ENCODE peak calls at places on chromosome 9, in six cellular contexts. K is right lobe of liver, N is A549, P is fibroblast of lung, M is BJ, G is psoas muscle. F is an unnamed sample.

GRCh38 chr9:1474259-1474658 is 424.1 kb downstream of the DMRT2 start:
- DNase-seq in K (no peak), N (no peak), P (no peak), M (no peak), G (no peak), F (no peak)

GRCh38 chr9:18857769-18858168 is 175.2 kb downstream of the SAXO1 start:
- DNase-seq in K (no peak), N (no peak), P (peak), M (no peak), G (no peak), F (no peak)

GRCh38 chr9:131650254-131650653 is 89.6 kb downstream of the RAPGEF1 start:
- DNase-seq in K (no peak), N (peak), P (peak), M (peak), G (peak), F (no peak)

GRCh38 chr9:21443849-21444625 is 3.8 kb downstream of the IFNA1 start:
- DNase-seq in K (no peak), N (no peak), P (no peak), M (no peak), G (no peak), F (no peak)

GRCh38 chr9:89661956-89662717 is 57.3 kb downstream of the GADD45G start:
- DNase-seq in K (peak), N (peak), P (peak), M (peak), G (peak), F (peak)

GRCh38 chr9:128153947-128154695 is 4.9 kb downstream of the LCN2 start:
- DNase-seq in K (no peak), N (no peak), P (no peak), M (no peak), G (no peak), F (no peak)

GRCh38 chr9:135221576-135221950 is 134.1 kb downstream of the OLFM1 start:
- DNase-seq in K (peak), N (no peak), P (no peak), M (no peak), G (no peak), F (no peak)

GRCh38 chr9:1869843-1870242 is 145.3 kb upstream of the SMARCA2 start:
- DNase-seq in K (no peak), N (peak), P (no peak), M (no peak), G (no peak), F (no peak)

GRCh38 chr9:89387970-89388867 is 69.9 kb downstream of the SECISBP2 start:
- DNase-seq in K (peak), N (peak), P (peak), M (peak), G (peak), F (peak)

GRCh38 chr9:124799274-124800006 is 22.5 kb downstream of the OLFML2A start:
- DNase-seq in K (no peak), N (no peak), P (no peak), M (no peak), G (no peak), F (no peak)
- TF ChIP-seq CTCF in K (no peak), N (no peak), P (no peak), M (no peak), G (no peak), F (no peak)

GRCh38 chr9:94042516-94042915 is 41.7 kb upstream of the PTPDC1 start:
- DNase-seq in K (no peak), N (no peak), P (no peak), M (no peak), G (no peak), F (no peak)
- TF ChIP-seq CTCF in K (no peak), N (no peak), P (no peak), M (no peak), G (no peak), F (no peak)

GRCh38 chr9:14910178-14910805 is at the start of gene FREM1:
- DNase-seq in K (peak), N (no peak), P (peak), M (no peak), G (peak), F (no peak)
- TF ChIP-seq CTCF in K (no peak), N (no peak), P (no peak), M (no peak), G (no peak), F (no peak)

GRCh38 chr9:125261501-125262216 is at the start of gene GAPVD1:
- DNase-seq in K (peak), N (peak), P (peak), M (peak), G (peak), F (peak)
- TF ChIP-seq CTCF in K (peak), N (peak), P (peak), M (peak), G (peak), F (no peak)

GRCh38 chr9:71830131-71830530 is 61.8 kb upstream of the CEMIP2 start:
- DNase-seq in K (no peak), N (no peak), P (no peak), M (no peak), G (no peak), F (no peak)

GRCh38 chr9:71830929-71831328 is 62.6 kb upstream of the CEMIP2 start:
- DNase-seq in K (no peak), N (no peak), P (no peak), M (peak), G (no peak), F (no peak)

GRCh38 chr9:71839665-71840064 is 71.3 kb downstream of the ABHD17B start:
- DNase-seq in K (no peak), N (no peak), P (no peak), M (no peak), G (no peak), F (no peak)

GRCh38 chr9:71835596-71835995 is 67.3 kb upstream of the CEMIP2 start:
- DNase-seq in K (no peak), N (no peak), P (no peak), M (no peak), G (no peak), F (no peak)
- TF ChIP-seq CTCF in K (no peak), N (no peak), P (no peak), M (no peak), G (no peak), F (no peak)

DNA sequence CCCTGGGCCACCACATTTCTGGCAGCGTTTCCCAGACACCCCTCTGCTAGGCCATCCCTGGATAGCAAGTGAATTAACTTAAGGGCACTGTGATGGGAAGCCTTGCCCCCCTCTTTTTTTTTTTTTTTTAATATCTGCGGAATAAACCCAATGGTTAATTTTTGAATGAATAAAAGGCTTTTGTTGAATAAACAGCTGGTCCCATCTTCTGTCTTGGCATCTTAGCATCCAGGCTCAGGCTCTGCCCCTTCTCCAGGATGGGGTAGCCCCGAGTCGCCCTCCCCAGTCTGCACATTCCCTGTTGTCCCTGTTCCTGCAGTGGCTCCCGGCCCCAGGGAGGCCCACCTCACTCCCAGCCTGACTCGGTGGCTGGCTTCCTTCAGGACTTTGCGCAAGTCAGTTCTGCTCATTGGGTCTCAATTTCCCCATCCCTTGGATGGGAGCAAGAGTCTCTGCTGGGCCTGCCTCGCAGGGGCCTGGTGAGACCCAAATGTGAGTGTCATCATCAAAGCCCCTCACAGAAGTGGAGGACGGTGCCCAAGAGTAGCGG is 29.0 kb upstream of the HMCN2 start:
- DNase-seq in K (no peak), N (no peak), P (no peak), M (no peak), G (no peak), F (no peak)
- TF ChIP-seq CTCF in K (no peak), N (peak), P (no peak), M (no peak), G (no peak), F (no peak)

GRCh38 chr9:14433841-14434511 is 120.0 kb upstream of the NFIB start:
- DNase-seq in K (no peak), N (peak), P (peak), M (no peak), G (no peak), F (no peak)
- TF ChIP-seq CTCF in K (peak), N (peak), P (peak), M (peak), G (no peak), F (no peak)

GRCh38 chr9:3848445-3849114 is 322.8 kb upstream of the RFX3 start:
- DNase-seq in K (no peak), N (peak), P (peak), M (no peak), G (no peak), F (no peak)
- TF ChIP-seq CTCF in K (no peak), N (no peak), P (no peak), M (no peak), G (no peak), F (no peak)

GRCh38 chr9:96245399-96245798 is 56.6 kb downstream of the HSD17B3 start:
- DNase-seq in K (no peak), N (no peak), P (no peak), M (no peak), G (no peak), F (no peak)
- TF ChIP-seq CTCF in K (no peak), N (no peak), P (no peak), M (no peak), G (no peak), F (no peak)

F was measured in omental fat pad.